ENCODE peak calls at places on chromosomes 1 and 21, in eight cellular contexts. A is neural progenitor cell; H is GM23248; T is CD8-positive, alpha-beta T cell; X is colonic mucosa; G is pancreas; P is mammary epithelial cell; F is thyroid gland. L is an unnamed sample.

GRCh38 chr1:209202826-209203439 is 380.6 kb upstream of the CAMK1G start:
- DNase-seq in X (no peak), H (peak; percentile 60), P (peak; percentile 40), A (peak; percentile 66), F (peak; percentile 38), G (peak; percentile 27), T (no peak), L (no peak)

GRCh38 chr1:29643281-29643680 is 407.0 kb downstream of the PTPRU start:
- DNase-seq in P (no peak), A (no peak), T (no peak), G (no peak), H (no peak), F (no peak), X (no peak), L (no peak)

GRCh38 chr1:54792686-54793282 is 8.3 kb downstream of the TTC22 start:
- DNase-seq in A (no peak), P (no peak), G (no peak), X (no peak), T (no peak), H (no peak), F (no peak), L (no peak)

GRCh38 chr1:212987702-212988322 is 27.9 kb downstream of the ANGEL2 start:
- DNase-seq in X (no peak), F (no peak), T (no peak), H (peak; percentile 72), P (peak; percentile 37), A (no peak), G (no peak), L (no peak)

GRCh38 chr1:230215049-230215448 is 148.0 kb downstream of the GALNT2 start:
- DNase-seq in T (no peak), P (no peak), G (peak; percentile 65), H (peak; percentile 68), X (peak; percentile 41), A (peak; percentile 52), F (peak; percentile 59), L (no peak)

GRCh38 chr1:200302192-200302892 is 107.5 kb downstream of the ZNF281 start:
- DNase-seq in A (peak; percentile 42), X (peak; percentile 37), T (peak; percentile 59), H (peak; percentile 70), F (peak; percentile 37), P (peak; percentile 34), G (peak; percentile 38), L (peak; percentile 51)

GRCh38 chr1:55369474-55369873 is 154.3 kb upstream of the USP24 start:
- DNase-seq in G (no peak), H (peak; percentile 92), P (peak; percentile 29), A (no peak), F (no peak), T (no peak), X (no peak), L (no peak)

GRCh38 chr1:117600966-117601365 is 4.9 kb upstream of the TENT5C start:
- DNase-seq in F (no peak), X (no peak), G (no peak), H (peak; percentile 44), A (no peak), T (no peak), P (no peak), L (no peak)

GRCh38 chr1:29120367-29120766 is 3.3 kb downstream of the TMEM200B start:
- DNase-seq in H (no peak), A (no peak), G (no peak), T (no peak), X (no peak), P (no peak), F (no peak), L (no peak)

GRCh38 chr1:201149400-201149799 is 4.9 kb downstream of the TMEM9 start:
- DNase-seq in H (peak; percentile 57), P (no peak), A (peak; percentile 47), T (no peak), G (no peak), F (no peak), X (no peak), L (no peak)

GRCh38 chr1:184021666-184022198 is 15.8 kb downstream of the COLGALT2 start:
- DNase-seq in F (peak; percentile 39), P (no peak), A (no peak), H (no peak), X (no peak), G (no peak), T (no peak), L (no peak)

GRCh38 chr1:14835725-14836124 is 237.2 kb downstream of the KAZN start:
- DNase-seq in X (no peak), H (peak; percentile 32), G (no peak), A (no peak), T (no peak), P (no peak), F (no peak), L (no peak)

GRCh38 chr1:237154173-237154572 is 112.2 kb downstream of the RYR2 start:
- DNase-seq in F (peak; percentile 44), H (peak; percentile 9), G (no peak), P (peak; percentile 56), X (no peak), T (no peak), A (no peak), L (no peak)

GRCh38 chr1:61241411-61241838 is 159.1 kb downstream of the NFIA start:
- DNase-seq in T (no peak), H (peak; percentile 13), X (peak; percentile 65), A (no peak), F (peak; percentile 71), P (no peak), G (peak; percentile 65), L (no peak)

GRCh38 chr1:10779841-10780240 is 16.6 kb downstream of the CASZ1 start:
- DNase-seq in T (no peak), F (no peak), G (no peak), P (no peak), H (no peak), X (peak; percentile 70), A (no peak), L (no peak)

GRCh38 chr1:175191654-175192053 is 922 bp downstream of the KIAA0040 start:
- DNase-seq in P (peak; percentile 40), X (peak; percentile 43), T (peak; percentile 26), F (peak; percentile 43), A (peak; percentile 14), G (peak; percentile 29), H (peak; percentile 4), L (no peak)

GRCh38 chr1:205162301-205162700 is 40.5 kb upstream of the RBBP5 start:
- DNase-seq in H (no peak), A (no peak), X (no peak), G (no peak), T (no peak), P (no peak), F (no peak), L (no peak)

GRCh38 chr1:228861830-228862176 is 126.5 kb downstream of the RHOU start:
- DNase-seq in A (no peak), X (peak; percentile 13), F (no peak), T (no peak), H (peak; percentile 23), P (no peak), G (no peak), L (no peak)

GRCh38 chr1:100122177-100122576 is 10.6 kb downstream of the SASS6 start:
- DNase-seq in P (no peak), F (no peak), A (no peak), G (no peak), X (no peak), H (no peak), T (no peak), L (no peak)

GRCh38 chr1:227120827-227121226 is 180.7 kb downstream of the COQ8A start:
- DNase-seq in P (no peak), H (no peak), G (peak; percentile 16), F (no peak), T (no peak), A (peak; percentile 31), X (no peak), L (no peak)

GRCh38 chr1:66271904-66272254 is 262.1 kb upstream of the SGIP1 start:
- DNase-seq in G (peak; percentile 16), H (peak; percentile 84), F (peak; percentile 66), A (no peak), P (peak; percentile 79), X (peak; percentile 50), T (no peak), L (no peak)

GRCh38 chr21:15772654-15773053 is 42.9 kb downstream of the USP25 start:
- DNase-seq in H (peak; percentile 28), G (no peak), F (no peak), X (no peak), P (no peak), T (no peak), A (no peak), L (no peak)

GRCh38 chr21:19941626-19942025 is 1056.6 kb upstream of the NCAM2 start:
- DNase-seq in G (no peak), T (no peak), H (no peak), F (no peak), X (no peak), P (no peak), A (no peak), L (no peak)
- H3K9me3 ChIP-seq in G (no peaks in the 10 kb centered on the region), T (no peaks in the 10 kb centered on the region), H (no peaks in the 10 kb centered on the region), F (no peaks in the 10 kb centered on the region), X (no peaks in the 10 kb centered on the region), P (peaks cover 13% of the 10 kb centered on the region), A (no peaks in the 10 kb centered on the region), L (no peaks in the 10 kb centered on the region)

GRCh38 chr1:49694251-49694827 is 329.4 kb downstream of the AGBL4 start:
- DNase-seq in A (no peak), T (no peak), F (no peak), H (no peak), G (no peak), P (no peak), X (no peak), L (no peak)
- H3K9me3 ChIP-seq in A (peaks cover 23% of the 10 kb centered on the region), T (no peaks in the 10 kb centered on the region), F (no peaks in the 10 kb centered on the region), H (no peaks in the 10 kb centered on the region), G (no peaks in the 10 kb centered on the region), P (no peaks in the 10 kb centered on the region), X (no peaks in the 10 kb centered on the region), L (no peaks in the 10 kb centered on the region)

DNA sequence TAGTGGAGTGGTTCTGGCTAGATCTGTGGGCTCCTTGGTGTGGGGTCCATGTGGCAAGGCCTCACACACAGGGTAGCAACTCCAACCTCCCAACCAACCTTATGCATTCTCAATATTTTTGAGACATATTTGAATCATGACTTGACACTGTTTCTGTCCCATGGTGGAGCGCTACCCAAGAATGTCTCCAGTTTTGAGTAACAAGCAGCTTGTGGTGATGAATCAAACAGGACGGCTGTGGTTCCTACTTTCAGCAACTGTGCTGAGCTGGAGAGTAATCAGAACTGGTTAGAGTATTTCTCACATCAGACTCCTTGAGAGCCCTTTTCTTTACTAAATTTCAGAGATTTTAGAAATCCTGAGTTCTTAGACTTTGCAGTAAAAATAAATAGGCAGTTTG is 3.1 kb downstream of the LCE3D start:
- DNase-seq in A (no peak), H (peak; percentile 70), P (peak; percentile 43), T (no peak), F (no peak), X (no peak), G (no peak), L (no peak)
- H3K9me3 ChIP-seq in A (peaks cover 31% of the 10 kb centered on the region), H (no peaks in the 10 kb centered on the region), P (no peaks in the 10 kb centered on the region), T (no peaks in the 10 kb centered on the region), F (no peaks in the 10 kb centered on the region), X (no peaks in the 10 kb centered on the region), G (no peaks in the 10 kb centered on the region), L (no peaks in the 10 kb centered on the region)

GRCh38 chr1:113396585-113396984 is 6.3 kb downstream of the MAGI3 start:
- DNase-seq in X (no peak), A (no peak), P (peak; percentile 79), F (peak; percentile 36), T (no peak), H (peak; percentile 90), G (peak; percentile 33), L (no peak)
- H3K9me3 ChIP-seq in X (no peaks in the 10 kb centered on the region), A (no peaks in the 10 kb centered on the region), P (no peaks in the 10 kb centered on the region), F (no peaks in the 10 kb centered on the region), T (no peaks in the 10 kb centered on the region), H (no peaks in the 10 kb centered on the region), G (no peaks in the 10 kb centered on the region), L (no peaks in the 10 kb centered on the region)

L was measured in T-helper 17 cell.